ENCODE peak calls at places on chromosomes 13 and 19, in four cellular contexts. O is NCI-H1105 treated with DMSO at 0.1 percent for 48 hours; X is GM12891; Q is effector memory CD4-positive, alpha-beta T cell. V is an unnamed sample.

GRCh38 chr13:24851546-24851945 is 87.6 kb downstream of the RNF17 start:
- DNase-seq in O (no peak), X (no peak), Q (no peak), V (no peak)

GRCh38 chr13:98467263-98467985 is 109.5 kb downstream of the STK24 start:
- DNase-seq in O (no peak), X (no peak), Q (no peak), V (no peak)

GRCh38 chr19:32878988-32879387 is 9.4 kb upstream of the SLC7A9 start:
- DNase-seq in O (no peak), X (no peak), Q (no peak), V (no peak)

GRCh38 chr13:33776510-33776909 is 41.4 kb upstream of the RFC3 start:
- DNase-seq in O (no peak), X (no peak), Q (no peak), V (no peak)

GRCh38 chr19:43777163-43777700 is 3.5 kb downstream of the KCNN4 start:
- DNase-seq in O (peak), X (no peak), Q (peak), V (no peak)

GRCh38 chr13:59982631-59983382 is 180.9 kb downstream of the DIAPH3 start:
- DNase-seq in O (no peak), X (no peak), Q (no peak), V (no peak)

GRCh38 chr13:41581884-41582547 is 124.7 kb downstream of the RGCC start:
- DNase-seq in O (no peak), X (no peak), Q (no peak), V (no peak)

GRCh38 chr19:48961673-48962028 is 3.5 kb upstream of the FTL start:
- DNase-seq in O (no peak), X (no peak), Q (no peak), V (no peak)

GRCh38 chr19:47723573-47723923 is 10.3 kb downstream of the EHD2 start:
- DNase-seq in O (peak), X (no peak), Q (no peak), V (no peak)

GRCh38 chr13:48448285-48448962 is 35.5 kb upstream of the LPAR6 start:
- DNase-seq in O (no peak), X (no peak), Q (no peak), V (no peak)

GRCh38 chr13:24006520-24007248 is 109.4 kb upstream of the C1QTNF9B start:
- DNase-seq in O (no peak), X (no peak), Q (no peak), V (no peak)

GRCh38 chr19:38433268-38433733 is at the start of gene RYR1:
- DNase-seq in O (no peak), X (peak), Q (no peak), V (peak)

GRCh38 chr13:29294869-29295268 is 300.6 kb downstream of the SLC7A1 start:
- DNase-seq in O (no peak), X (no peak), Q (no peak), V (no peak)

GRCh38 chr19:18433039-18433691 is 4.8 kb downstream of the ISYNA1 start:
- DNase-seq in O (peak), X (no peak), Q (no peak), V (no peak)

GRCh38 chr19:15680478-15680877 is 7.6 kb downstream of the CYP4F12 start:
- DNase-seq in O (no peak), X (no peak), Q (no peak), V (no peak)

GRCh38 chr19:38059897-38060296 is 152.9 kb downstream of the SIPA1L3 start:
- DNase-seq in O (no peak), X (no peak), Q (no peak), V (no peak)

V was measured in head of caudate nucleus.